ENCODE peak calls at places on chromosomes 16 and 17, in five cellular contexts. M, A, O, W and J are unnamed samples.
A peak's percentile ranks its signal among the peaks of the same experiment; 100 is the strongest.

GRCh38 chr17:35519442-35519841 is 18.0 kb downstream of the SLFN12L start:
- DNase-seq in M (no peak), A (no peak), O (no peak), W (no peak), J (peak; percentile 59)

GRCh38 chr16:30561212-30561816 is 3.1 kb upstream of the ZNF764 start:
- DNase-seq in M (no peak), A (no peak), O (no peak), W (no peak), J (no peak)

GRCh38 chr16:88968589-88969280 is 8.3 kb downstream of the CBFA2T3 start:
- DNase-seq in M (no peak), A (no peak), O (no peak), W (no peak), J (no peak)

GRCh38 chr17:5840811-5841446 is 229.2 kb upstream of the WSCD1 start:
- DNase-seq in M (no peak), A (no peak), O (no peak), W (no peak), J (no peak)

GRCh38 chr17:59877965-59878364 is 14.8 kb downstream of the TUBD1 start:
- DNase-seq in M (no peak), A (no peak), O (no peak), W (no peak), J (no peak)

GRCh38 chr16:88357306-88358032 is 25.3 kb upstream of the ZNF469 start:
- DNase-seq in M (no peak), A (no peak), O (no peak), W (no peak), J (no peak)

GRCh38 chr16:61812251-61812650 is 224.0 kb downstream of the CDH8 start:
- DNase-seq in M (no peak), A (no peak), O (no peak), W (no peak), J (no peak)

GRCh38 chr16:55647798-55648197 is 8.0 kb upstream of the SLC6A2 start:
- DNase-seq in M (no peak), A (no peak), O (no peak), W (no peak), J (no peak)

GRCh38 chr16:389317-389716 is 7.5 kb upstream of the PGAP6 start:
- DNase-seq in M (no peak), A (no peak), O (no peak), W (no peak), J (no peak)

GRCh38 chr16:58678716-58679115 is 5.9 kb downstream of the SLC38A7 start:
- DNase-seq in M (no peak), A (no peak), O (peak; percentile 10), W (no peak), J (no peak)

GRCh38 chr17:40307001-40307690 is 1.8 kb upstream of the RARA start:
- DNase-seq in M (no peak), A (no peak), O (peak; percentile 83), W (peak; percentile 54), J (no peak)

GRCh38 chr16:54987081-54987480 is 56.4 kb downstream of the IRX5 start:
- DNase-seq in M (no peak), A (no peak), O (no peak), W (peak; percentile 43), J (no peak)

GRCh38 chr17:39527220-39527813 is 66.0 kb downstream of the CDK12 start:
- DNase-seq in M (no peak), A (no peak), O (no peak), W (peak; percentile 13), J (no peak)

GRCh38 chr17:74919440-74920305 is 3.4 kb downstream of the USH1G start:
- DNase-seq in M (no peak), A (no peak), O (no peak), W (no peak), J (no peak)

GRCh38 chr17:3683054-3683511 is 12.9 kb downstream of the P2RX5 start:
- DNase-seq in M (peak; percentile 91), A (peak; percentile 89), O (no peak), W (no peak), J (no peak)

GRCh38 chr16:56448005-56448404 is 3.1 kb downstream of the NUDT21 start:
- DNase-seq in M (no peak), A (no peak), O (no peak), W (no peak), J (no peak)

GRCh38 chr17:66964930-66965800 is 658 bp downstream of the CACNG4 start:
- DNase-seq in M (no peak), A (peak; percentile 87), O (no peak), W (peak; percentile 86), J (no peak)